ENCODE peak calls at places on chromosomes 16 and 17, in seven cellular contexts. Q is heart right ventricle, Z is left ventricle myocardium inferior, H is stomach, C is thoracic aorta, E is AG10803, Y is PC-9. T is an unnamed sample.

GRCh38 chr16:58418026-58418425 is 25.8 kb downstream of the GINS3 start:
- DNase-seq in Q (no peak), Z (no peak), H (no peak), C (no peak), E (no peak), Y (no peak), T (no peak)

GRCh38 chr16:84854759-84855158 is 35.0 kb downstream of the CRISPLD2 start:
- DNase-seq in Q (no peak), Z (no peak), H (no peak), C (no peak), E (peak), Y (no peak), T (peak)

GRCh38 chr16:61042736-61043135 is 993.5 kb downstream of the CDH8 start:
- DNase-seq in Q (no peak), Z (no peak), H (no peak), C (no peak), E (no peak), Y (no peak), T (no peak)

GRCh38 chr16:25371342-25371741 is 113.7 kb upstream of the ZKSCAN2 start:
- DNase-seq in Q (no peak), Z (no peak), H (no peak), C (no peak), E (no peak), Y (no peak), T (no peak)

GRCh38 chr16:78543066-78543465 is 443.6 kb downstream of the WWOX start:
- DNase-seq in Q (no peak), Z (no peak), H (no peak), C (no peak), E (no peak), Y (no peak), T (peak)

GRCh38 chr16:57039148-57039812 is 49.9 kb downstream of the NLRC5 start:
- DNase-seq in Q (no peak), Z (no peak), H (no peak), C (no peak), E (peak), Y (no peak), T (peak)

GRCh38 chr17:2393184-2393953 is 7.5 kb downstream of the MNT start:
- DNase-seq in Q (peak), Z (peak), H (peak), C (no peak), E (peak), Y (no peak), T (peak)

GRCh38 chr17:82551779-82552457 is 32.4 kb downstream of the FOXK2 start:
- DNase-seq in Q (peak), Z (peak), H (peak), C (peak), E (peak), Y (peak), T (peak)

GRCh38 chr16:77191259-77191969 is 424 bp downstream of the MON1B start:
- DNase-seq in Q (peak), Z (no peak), H (no peak), C (no peak), E (peak), Y (peak), T (peak)

GRCh38 chr17:79338142-79338541 is 263.5 kb downstream of the ENGASE start:
- DNase-seq in Q (no peak), Z (no peak), H (no peak), C (no peak), E (no peak), Y (no peak), T (no peak)

GRCh38 chr17:66379539-66379938 is 77.1 kb downstream of the PRKCA start:
- DNase-seq in Q (no peak), Z (no peak), H (no peak), C (no peak), E (no peak), Y (no peak), T (no peak)

GRCh38 chr17:46982577-46982976 is 3.5 kb upstream of the RPRML start:
- DNase-seq in Q (no peak), Z (no peak), H (no peak), C (no peak), E (no peak), Y (no peak), T (no peak)

GRCh38 chr16:15835136-15835878 is 21.5 kb downstream of the MYH11 start:
- DNase-seq in Q (no peak), Z (no peak), H (no peak), C (no peak), E (no peak), Y (no peak), T (no peak)

GRCh38 chr17:7929158-7930029 is at the start of gene KCNAB3:
- DNase-seq in Q (no peak), Z (peak), H (no peak), C (no peak), E (peak), Y (no peak), T (peak)

GRCh38 chr17:77957215-77957868 is 1.2 kb upstream of the TNRC6C start:
- DNase-seq in Q (no peak), Z (no peak), H (no peak), C (no peak), E (peak), Y (no peak), T (peak)

GRCh38 chr17:53996896-53997295 is 174.2 kb downstream of the KIF2B start:
- DNase-seq in Q (no peak), Z (no peak), H (no peak), C (no peak), E (no peak), Y (no peak), T (no peak)

GRCh38 chr16:85055503-85056210 is 28.1 kb downstream of the KIAA0513 start:
- DNase-seq in Q (no peak), Z (no peak), H (peak), C (no peak), E (peak), Y (peak), T (peak)

GRCh38 chr16:14427371-14427948 is 202.6 kb downstream of the PARN start:
- DNase-seq in Q (no peak), Z (no peak), H (no peak), C (no peak), E (peak), Y (peak), T (no peak)

GRCh38 chr16:5490499-5490898 is 392.9 kb upstream of the EEF2KMT start:
- DNase-seq in Q (peak), Z (no peak), H (no peak), C (no peak), E (no peak), Y (no peak), T (no peak)

GRCh38 chr17:36590082-36590481 is 1.6 kb upstream of the DHRS11 start:
- DNase-seq in Q (no peak), Z (no peak), H (no peak), C (no peak), E (no peak), Y (no peak), T (peak)

GRCh38 chr17:19717031-19717360 is 612 bp upstream of the SLC47A2 start:
- DNase-seq in Q (no peak), Z (no peak), H (no peak), C (no peak), E (no peak), Y (no peak), T (no peak)

GRCh38 chr16:57194512-57194911 is 8.4 kb downstream of the RSPRY1 start:
- DNase-seq in Q (no peak), Z (no peak), H (no peak), C (no peak), E (peak), Y (peak), T (peak)

GRCh38 chr16:28897826-28898225 is 19.5 kb downstream of the ATP2A1 start:
- DNase-seq in Q (no peak), Z (no peak), H (no peak), C (no peak), E (no peak), Y (peak), T (no peak)

GRCh38 chr16:15887283-15887682 is 1.1 kb downstream of the CEP20 start:
- DNase-seq in Q (no peak), Z (no peak), H (no peak), C (no peak), E (no peak), Y (no peak), T (no peak)

GRCh38 chr17:66466933-66467367 is 164.5 kb downstream of the PRKCA start:
- DNase-seq in Q (no peak), Z (no peak), H (no peak), C (no peak), E (peak), Y (peak), T (peak)

GRCh38 chr17:28255616-28256015 is 63.4 kb upstream of the TMEM97 start:
- DNase-seq in Q (no peak), Z (no peak), H (no peak), C (no peak), E (no peak), Y (no peak), T (no peak)

GRCh38 chr17:412211-413015 is 59.8 kb upstream of the RPH3AL start:
- DNase-seq in Q (peak), Z (no peak), H (peak), C (no peak), E (peak), Y (no peak), T (peak)

GRCh38 chr16:74829637-74830036 is 55.0 kb upstream of the FA2H start:
- DNase-seq in Q (no peak), Z (no peak), H (no peak), C (no peak), E (no peak), Y (no peak), T (peak)

DNA sequence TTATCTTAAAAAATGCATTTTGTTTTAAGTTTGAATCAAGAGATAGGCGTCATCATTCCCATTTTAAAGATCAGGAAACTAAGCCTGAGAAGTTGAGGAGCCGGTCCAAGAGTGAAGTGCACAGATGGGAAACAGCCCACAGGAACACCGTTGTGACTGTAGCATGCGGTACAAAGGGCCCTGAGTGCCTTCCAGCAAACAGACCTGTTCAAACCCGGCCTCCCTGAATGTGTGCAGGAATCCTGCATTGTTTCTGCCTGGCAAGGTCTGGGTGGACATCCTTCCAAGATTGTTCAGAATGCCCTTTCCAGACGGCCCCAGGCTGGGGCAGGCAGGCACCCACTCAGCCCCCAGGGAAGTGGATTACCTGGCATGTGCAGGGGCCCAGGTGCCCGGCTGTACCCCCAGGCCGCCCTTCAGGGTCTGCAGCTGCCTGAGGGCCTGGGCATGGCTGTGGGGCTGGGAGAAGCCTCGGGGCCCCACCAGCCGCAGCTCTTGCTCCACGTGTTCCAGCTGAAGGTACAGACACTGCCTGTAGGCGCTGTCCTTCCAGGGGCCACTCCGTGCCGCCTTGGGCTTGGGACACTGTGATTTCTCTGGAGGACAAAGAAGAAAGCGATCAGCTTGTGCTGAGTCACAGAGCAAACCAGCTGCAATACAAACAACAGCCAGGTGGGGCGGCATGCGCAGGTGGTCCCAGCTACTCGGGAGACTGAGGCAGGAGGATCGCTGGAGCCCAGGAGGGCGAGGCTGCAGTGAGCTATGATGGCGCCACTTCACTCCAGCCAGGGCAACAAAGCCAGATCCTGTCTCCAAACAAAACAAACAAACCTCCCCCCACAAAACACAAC is 45.0 kb upstream of the GCSH start:
- DNase-seq in Q (no peak), Z (no peak), H (no peak), C (no peak), E (no peak), Y (no peak), T (no peak)
- TF ChIP-seq CTCF in Q (no peak), Z (no peak), H (no peak), C (no peak), E (peak), Y (peak), T (peak)

GRCh38 chr16:2197765-2198164 is 1.4 kb upstream of the CASKIN1 start:
- DNase-seq in Q (no peak), Z (no peak), H (no peak), C (no peak), E (no peak), Y (no peak), T (no peak)

GRCh38 chr16:2195316-2196161 is 866 bp downstream of the CASKIN1 start:
- DNase-seq in Q (no peak), Z (no peak), H (no peak), C (no peak), E (no peak), Y (no peak), T (no peak)

GRCh38 chr16:2196981-2197511 is 641 bp upstream of the CASKIN1 start:
- DNase-seq in Q (no peak), Z (no peak), H (no peak), C (no peak), E (no peak), Y (no peak), T (no peak)

GRCh38 chr16:2194852-2195315 is 1.5 kb downstream of the CASKIN1 start:
- DNase-seq in Q (no peak), Z (no peak), H (peak), C (no peak), E (peak), Y (no peak), T (peak)

DNA sequence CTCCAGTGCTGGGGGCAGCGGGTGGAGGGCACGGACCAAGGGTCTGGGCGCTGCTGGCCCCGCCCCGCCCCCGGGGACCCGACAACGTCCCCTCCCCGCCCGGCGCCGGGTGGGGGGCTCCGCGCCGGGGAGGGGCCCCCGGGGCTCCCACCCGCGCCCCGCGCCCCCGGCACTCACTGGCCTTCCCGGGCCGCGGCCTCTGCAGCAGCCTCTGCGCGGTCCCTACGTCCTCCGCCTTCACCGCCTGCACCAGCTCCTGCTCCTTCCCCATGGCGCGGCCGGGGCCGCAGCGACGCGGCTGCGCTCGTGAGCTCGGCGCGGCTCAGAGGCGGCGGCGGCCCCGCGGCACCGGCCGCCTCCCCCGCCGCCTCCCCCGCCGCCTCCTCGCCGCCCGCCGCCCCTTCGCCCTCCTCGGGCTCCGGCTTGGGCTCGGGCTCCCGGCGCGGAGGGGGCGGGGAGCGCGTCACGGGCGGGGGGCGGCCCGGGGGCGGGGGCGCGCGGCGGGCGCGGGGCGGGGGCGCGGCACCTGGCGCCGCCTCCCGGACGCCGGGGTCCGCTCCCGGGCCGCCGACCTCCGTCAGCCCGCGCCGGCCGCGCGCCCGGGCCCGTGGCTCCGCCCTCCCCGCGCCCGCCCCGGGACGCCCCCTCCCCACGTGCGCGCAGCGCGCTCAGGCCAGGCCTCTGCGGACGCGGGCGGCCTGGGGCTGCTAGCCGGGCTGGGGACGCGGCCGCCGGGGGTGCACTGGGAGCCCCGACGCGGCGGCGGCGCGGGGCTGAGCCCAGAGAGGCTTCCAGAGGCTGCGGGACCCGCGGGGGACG is at the start of gene CASKIN1:
- DNase-seq in Q (no peak), Z (no peak), H (no peak), C (no peak), E (no peak), Y (no peak), T (peak)
- H3K4me3 ChIP-seq in Q (peak), Z (peak), H (peak), C (peak), E (peak), Y (peak), T (peak)

DNA sequence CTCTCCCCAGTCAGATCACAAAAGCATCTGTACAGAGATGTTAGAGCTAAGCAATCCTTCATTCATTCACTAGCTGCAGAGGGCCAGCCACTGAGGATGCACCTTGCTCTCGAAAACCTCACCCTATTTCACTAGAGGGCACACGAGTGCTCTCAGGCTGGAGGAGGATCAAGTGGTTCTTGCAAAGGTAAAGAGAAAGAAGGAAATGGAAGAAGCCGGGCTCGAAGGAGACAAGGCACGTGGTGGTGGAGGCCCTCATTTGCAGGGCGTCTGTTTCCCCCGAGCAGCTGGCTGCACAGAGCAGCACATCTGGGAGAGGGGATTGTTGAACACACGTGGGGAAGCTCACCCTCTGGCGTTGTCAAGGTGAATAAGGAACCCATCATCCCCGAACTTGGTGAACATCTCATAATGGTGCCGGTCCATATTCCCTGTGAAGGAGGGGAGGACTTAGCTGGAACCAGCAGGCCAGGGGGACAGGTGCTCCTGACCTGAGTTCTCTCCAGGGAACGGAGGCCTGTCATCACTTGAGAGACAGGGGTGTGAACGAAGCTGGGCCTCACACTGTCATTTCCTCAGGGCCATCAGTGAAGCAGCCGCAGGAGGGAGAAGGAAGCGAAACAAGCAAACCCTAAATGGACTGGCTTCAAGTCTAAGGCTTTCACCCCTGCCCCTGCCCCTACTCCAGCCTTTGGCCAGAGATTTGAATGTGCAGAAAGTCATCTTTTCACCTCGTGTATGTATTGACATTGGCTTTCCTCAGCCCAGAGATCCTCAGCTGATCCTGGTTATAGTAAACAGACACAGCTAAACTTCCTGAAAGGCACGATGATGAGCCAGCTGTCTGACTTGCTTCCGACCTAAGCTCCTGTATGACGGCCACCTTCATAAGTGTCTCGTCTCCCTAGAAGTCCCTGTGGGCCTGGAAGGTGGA is 27.6 kb downstream of the PRKAR1A start:
- DNase-seq in Q (no peak), Z (no peak), H (peak), C (no peak), E (peak), Y (no peak), T (peak)
- TF ChIP-seq CTCF in Q (peak), Z (peak), H (peak), C (no peak), E (peak), Y (no peak), T (peak)

DNA sequence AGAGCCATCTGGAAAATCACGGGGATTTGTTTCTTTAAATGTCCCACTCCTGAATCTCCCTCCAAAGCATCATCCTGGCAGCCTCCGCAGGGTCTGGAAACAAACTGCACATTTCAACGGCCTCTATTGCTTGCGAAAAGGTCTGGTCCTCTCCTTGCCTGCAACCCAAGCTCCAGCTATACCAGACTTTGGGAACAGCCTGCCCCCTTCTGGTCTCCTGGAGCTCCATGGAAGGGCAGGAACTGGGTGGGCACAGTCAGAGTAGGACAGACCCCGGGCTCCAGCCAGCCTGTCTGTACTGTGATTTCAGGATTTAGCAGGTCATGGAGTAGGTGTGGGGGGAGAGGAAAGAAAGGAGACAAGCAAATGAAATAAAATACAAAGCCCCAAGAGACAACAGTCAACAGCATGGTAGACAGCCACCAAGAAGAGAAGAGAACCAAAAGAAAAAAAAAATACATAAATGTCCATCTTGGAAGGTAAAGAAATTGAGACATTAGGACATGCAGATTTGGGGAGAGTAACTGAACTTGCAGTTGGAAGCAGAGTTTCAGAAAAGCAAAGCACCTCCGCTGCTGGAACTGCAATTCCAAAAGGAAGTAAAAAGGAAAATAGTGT is 2.7 kb downstream of the XYLT1 start:
- DNase-seq in Q (peak), Z (peak), H (peak), C (no peak), E (peak), Y (no peak), T (peak)
- H3K4me3 ChIP-seq in Q (no peak), Z (no peak), H (peak), C (peak), E (peak), Y (no peak), T (peak)

GRCh38 chr17:72145972-72146755 is 25.3 kb downstream of the SOX9 start:
- DNase-seq in Q (no peak), Z (no peak), H (no peak), C (no peak), E (peak), Y (no peak), T (no peak)
- TF ChIP-seq CTCF in Q (no peak), Z (no peak), H (no peak), C (no peak), E (peak), Y (no peak), T (no peak)

DNA sequence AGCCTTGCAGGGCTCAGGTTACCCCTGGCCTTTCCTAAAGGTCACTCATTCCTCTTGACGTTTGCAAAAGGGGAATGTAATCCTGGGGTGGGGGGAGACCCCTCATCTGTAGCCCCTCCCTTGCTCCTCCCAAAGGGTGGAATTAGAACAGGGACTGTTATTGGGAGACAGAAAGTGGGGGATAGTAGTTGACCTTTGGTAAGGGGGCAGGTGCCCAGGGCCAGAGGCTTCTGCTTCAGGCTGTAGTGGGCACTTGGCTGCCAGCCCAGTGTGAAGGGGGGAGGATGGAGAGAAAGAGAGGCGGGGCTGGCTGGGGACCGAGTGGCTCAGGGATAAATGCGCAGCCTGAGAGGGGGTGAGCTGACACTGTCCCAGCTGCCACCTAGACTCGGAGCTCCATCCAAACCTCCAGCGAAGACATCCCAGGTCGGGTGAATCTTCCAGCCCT is at the start of gene ENO3:
- DNase-seq in Q (no peak), Z (peak), H (no peak), C (no peak), E (no peak), Y (no peak), T (no peak)
- H3K4me3 ChIP-seq in Q (peak), Z (peak), H (peak), C (peak), E (peak), Y (peak), T (peak)

GRCh38 chr17:35242158-35242804 is 591 bp upstream of the SLFN5 start:
- DNase-seq in Q (peak), Z (peak), H (peak), C (no peak), E (peak), Y (peak), T (no peak)
- TF ChIP-seq CTCF in Q (peak), Z (peak), H (peak), C (peak), E (no peak), Y (peak), T (peak)